ENCODE peak calls at places on chromosomes 1 and 21, in ten cellular contexts. J is effector CD4-positive, alpha-beta T cell; Y is NCI-H1092; W is GM12864; A is MM.1S; H is AG10803; U is activated naive CD8-positive, alpha-beta T cell treated with anti-CD3 and anti-CD28 coated beads, Interleukin-2, amount 50 U/mL, for 24 hours; I is T47D; Q is psoas muscle; G is RWPE1. C is an unnamed sample.

GRCh38 chr1:48203287-48203900 is 19.1 kb upstream of the SLC5A9 start:
- DNase-seq in J (no peak), Y (no peak), W (no peak), A (peak; percentile 44), H (no peak), U (no peak), I (peak; percentile 42), Q (no peak), G (peak; percentile 54), C (no peak)

GRCh38 chr1:158055854-158056253 is 62.4 kb downstream of the KIRREL1 start:
- DNase-seq in J (no peak), Y (no peak), W (no peak), A (no peak), H (no peak), U (peak; percentile 3), I (no peak), Q (no peak), G (no peak), C (no peak)

GRCh38 chr1:55640708-55641473 is 425.7 kb upstream of the USP24 start:
- DNase-seq in J (no peak), Y (no peak), W (peak; percentile 48), A (peak; percentile 86), H (peak; percentile 78), U (peak; percentile 38), I (peak; percentile 43), Q (peak; percentile 69), G (no peak), C (peak; percentile 6)

GRCh38 chr1:247331172-247331525 is 518 bp downstream of the ZNF496 start:
- DNase-seq in J (peak; percentile 48), Y (peak; percentile 54), W (peak; percentile 35), A (peak; percentile 89), H (peak; percentile 68), U (peak; percentile 75), I (peak; percentile 87), Q (peak; percentile 75), G (peak; percentile 88), C (no peak)

GRCh38 chr1:85650645-85651044 is 57.6 kb downstream of the ZNHIT6 start:
- DNase-seq in J (no peak), Y (no peak), W (no peak), A (no peak), H (no peak), U (no peak), I (no peak), Q (no peak), G (no peak), C (no peak)

GRCh38 chr1:30412241-30413110 is 310.9 kb downstream of the MATN1 start:
- DNase-seq in J (no peak), Y (no peak), W (no peak), A (no peak), H (no peak), U (no peak), I (no peak), Q (no peak), G (no peak), C (no peak)

GRCh38 chr1:28437260-28437923 is 67.9 kb downstream of the PHACTR4 start:
- DNase-seq in J (no peak), Y (no peak), W (no peak), A (no peak), H (peak; percentile 87), U (no peak), I (no peak), Q (peak; percentile 39), G (no peak), C (no peak)

GRCh38 chr1:36160949-36161485 is 5.1 kb downstream of the MAP7D1 start:
- DNase-seq in J (peak; percentile 36), Y (no peak), W (no peak), A (peak; percentile 21), H (peak; percentile 79), U (peak; percentile 78), I (no peak), Q (peak; percentile 71), G (peak; percentile 60), C (peak; percentile 52)

GRCh38 chr1:26165126-26165892 is 3.5 kb downstream of the C1orf232 start:
- DNase-seq in J (no peak), Y (no peak), W (no peak), A (no peak), H (no peak), U (no peak), I (no peak), Q (no peak), G (no peak), C (no peak)

GRCh38 chr1:228937851-228938247 is 202.6 kb downstream of the RHOU start:
- DNase-seq in J (no peak), Y (no peak), W (no peak), A (no peak), H (no peak), U (no peak), I (no peak), Q (peak; percentile 32), G (no peak), C (no peak)

GRCh38 chr1:84373446-84374141 is 24.7 kb upstream of the DNASE2B start:
- DNase-seq in J (no peak), Y (no peak), W (no peak), A (no peak), H (peak; percentile 25), U (no peak), I (no peak), Q (no peak), G (no peak), C (no peak)

GRCh38 chr1:109827466-109827865 is 63.7 kb upstream of the EPS8L3 start:
- DNase-seq in J (no peak), Y (no peak), W (no peak), A (no peak), H (peak; percentile 41), U (no peak), I (peak; percentile 10), Q (no peak), G (no peak), C (no peak)

GRCh38 chr1:28926629-28927441 is 12.5 kb downstream of the EPB41 start:
- DNase-seq in J (peak; percentile 51), Y (no peak), W (peak; percentile 86), A (peak; percentile 90), H (no peak), U (no peak), I (no peak), Q (no peak), G (no peak), C (peak; percentile 66)

GRCh38 chr1:193325771-193326170 is 139.4 kb upstream of the B3GALT2 start:
- DNase-seq in J (no peak), Y (no peak), W (no peak), A (no peak), H (peak; percentile 33), U (no peak), I (no peak), Q (no peak), G (no peak), C (no peak)

GRCh38 chr1:54442185-54442584 is 36.0 kb upstream of the SSBP3 start:
- DNase-seq in J (no peak), Y (no peak), W (no peak), A (no peak), H (no peak), U (no peak), I (peak; percentile 11), Q (no peak), G (no peak), C (no peak)

GRCh38 chr21:45002381-45003204 is 62.8 kb downstream of the SLX9 start:
- DNase-seq in J (no peak), Y (no peak), W (no peak), A (no peak), H (no peak), U (no peak), I (no peak), Q (no peak), G (no peak), C (no peak)

GRCh38 chr1:29325675-29326074 is 89.4 kb downstream of the PTPRU start:
- DNase-seq in J (no peak), Y (no peak), W (no peak), A (no peak), H (no peak), U (no peak), I (no peak), Q (no peak), G (no peak), C (no peak)

GRCh38 chr1:228283043-228283371 is 75.2 kb downstream of the OBSCN start:
- DNase-seq in J (no peak), Y (no peak), W (no peak), A (no peak), H (no peak), U (no peak), I (no peak), Q (peak; percentile 29), G (no peak), C (no peak)

GRCh38 chr1:150876111-150876434 is 326 bp downstream of the ARNT start:
- DNase-seq in J (no peak), Y (peak; percentile 75), W (peak; percentile 13), A (peak; percentile 49), H (peak; percentile 45), U (no peak), I (peak; percentile 65), Q (no peak), G (peak; percentile 53), C (no peak)

GRCh38 chr1:33147275-33147996 is 34.4 kb downstream of the TRIM62 start:
- DNase-seq in J (no peak), Y (no peak), W (no peak), A (no peak), H (no peak), U (no peak), I (no peak), Q (no peak), G (no peak), C (no peak)

GRCh38 chr1:25871086-25871703 is 4.3 kb downstream of the PAQR7 start:
- DNase-seq in J (no peak), Y (no peak), W (no peak), A (no peak), H (no peak), U (no peak), I (no peak), Q (no peak), G (peak; percentile 71), C (no peak)

GRCh38 chr21:28923439-28923975 is 69.2 kb downstream of the LTN1 start:
- DNase-seq in J (no peak), Y (no peak), W (no peak), A (no peak), H (no peak), U (no peak), I (no peak), Q (no peak), G (no peak), C (no peak)

GRCh38 chr1:42436794-42437458 is 18.9 kb downstream of the ZMYND12 start:
- DNase-seq in J (no peak), Y (no peak), W (no peak), A (no peak), H (no peak), U (no peak), I (no peak), Q (no peak), G (no peak), C (no peak)

GRCh38 chr1:60133848-60134247 is 60.3 kb upstream of the C1orf87 start:
- DNase-seq in J (no peak), Y (no peak), W (no peak), A (no peak), H (peak; percentile 91), U (no peak), I (no peak), Q (no peak), G (no peak), C (no peak)

GRCh38 chr1:228146761-228147693 is 2.7 kb upstream of the GJC2 start:
- DNase-seq in J (no peak), Y (no peak), W (no peak), A (no peak), H (no peak), U (no peak), I (no peak), Q (no peak), G (no peak), C (no peak)